ENCODE peak calls at places on chromosomes 7 and 10, in four cellular contexts. W is heart left ventricle, R is gastrocnemius medialis, C is HCT116. E is an unnamed sample. For H3K27me3, the result is how much of the 10 kb centered on the place peaks cover.

GRCh38 chr10:74293686-74294365 is 142.8 kb downstream of the ADK start:
- ATAC-seq in C (peak), W (peak), R (no peak), E (no peak)

GRCh38 chr7:104852386-104852785 is 161.6 kb upstream of the KMT2E start:
- ATAC-seq in R (no peak), W (no peak), C (no peak), E (no peak)

GRCh38 chr7:149790146-149790548 is 16.8 kb upstream of the ZNF467 start:
- ATAC-seq in W (no peak), C (peak), R (no peak), E (no peak)

GRCh38 chr7:119630570-119630969 is 642.4 kb upstream of the KCND2 start:
- ATAC-seq in C (no peak), R (no peak), W (no peak), E (no peak)

GRCh38 chr10:82392533-82392932 is 517.5 kb downstream of the NRG3 start:
- ATAC-seq in C (no peak), W (no peak), R (no peak), E (no peak)

GRCh38 chr10:86592413-86592812 is 61.9 kb upstream of the OPN4 start:
- ATAC-seq in C (peak), R (no peak), W (peak), E (no peak)

GRCh38 chr7:70596575-70596891 is 535.4 kb upstream of the GALNT17 start:
- ATAC-seq in C (no peak), W (no peak), R (no peak), E (no peak)

GRCh38 chr10:30459283-30459682 is 25.3 kb downstream of the MAP3K8 start:
- ATAC-seq in W (peak), C (no peak), R (no peak), E (peak)

GRCh38 chr10:93261961-93262610 is 188.4 kb downstream of the CYP26A1 start:
- ATAC-seq in C (no peak), W (no peak), R (no peak), E (no peak)

GRCh38 chr7:75979361-75980125 is 14.9 kb downstream of the TMEM120A start:
- ATAC-seq in C (no peak), W (no peak), R (no peak), E (no peak)

GRCh38 chr10:14562615-14563214 is 212.0 kb downstream of the FAM107B start:
- ATAC-seq in W (no peak), R (no peak), C (no peak), E (no peak)

DNA sequence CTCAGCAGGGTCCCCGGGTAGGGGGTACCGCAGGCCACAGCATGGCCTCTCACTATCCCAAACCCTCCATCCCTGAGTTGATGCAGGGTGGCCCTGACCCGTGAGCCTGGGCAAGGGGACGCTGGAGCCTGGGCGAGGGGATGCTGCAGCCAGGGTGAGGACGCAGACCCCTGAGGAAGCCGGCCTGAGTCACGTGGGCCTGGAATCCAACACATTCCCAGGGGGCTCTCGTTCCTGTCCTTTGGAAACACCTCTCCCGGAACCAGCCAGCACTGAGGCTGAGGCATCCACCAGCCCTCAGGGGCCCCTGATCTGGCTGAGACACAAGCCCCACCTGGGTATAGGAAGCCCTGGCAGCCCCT is 61.5 kb upstream of the NKX6-2 start:
- ATAC-seq in C (no peak), W (no peak), R (no peak), E (no peak)
- H3K27me3 ChIP-seq in C (under half), W (under half), R (under half), E (half or more)

DNA sequence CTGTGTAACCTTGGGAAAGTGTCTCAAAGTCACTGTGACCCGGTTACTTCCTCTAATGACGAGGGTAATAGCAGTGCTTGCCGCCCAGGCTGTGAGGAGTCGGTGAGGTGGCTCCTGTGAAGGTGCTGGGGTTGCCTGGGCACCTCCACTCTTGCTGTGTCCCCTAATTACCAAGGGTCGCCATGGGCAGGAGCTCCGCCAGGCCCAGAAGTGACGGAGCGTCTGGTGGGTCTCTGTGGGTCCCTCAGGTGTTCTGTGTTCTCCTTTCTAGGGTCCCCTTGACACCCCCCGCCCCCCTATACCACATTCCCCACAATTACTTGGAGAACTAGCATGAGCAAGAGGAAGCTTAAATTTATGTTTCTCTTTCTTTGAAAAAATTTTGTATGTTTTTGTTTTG is 161.5 kb downstream of the WDR37 start:
- ATAC-seq in R (no peak), C (no peak), W (no peak), E (no peak)
- TF ChIP-seq CTCF in R (no peak), C (no peak), W (no peak), E (no peak)

GRCh38 chr7:117479480-117480224 is at the start of gene CFTR:
- ATAC-seq in C (no peak), R (no peak), W (no peak), E (peak)
- TF ChIP-seq POLR2A in C (no peak), R (no peak), W (no peak), E (no peak)

GRCh38 chr7:108328174-108328651 is 128.0 kb downstream of the NRCAM start:
- ATAC-seq in R (no peak), W (no peak), C (no peak), E (no peak)
- H3K27me3 ChIP-seq in R (under half), W (under half), C (under half), E (under half)

GRCh38 chr10:116765549-116766162 is 23.3 kb upstream of the HSPA12A start:
- ATAC-seq in C (peak), W (no peak), R (no peak), E (no peak)
- TF ChIP-seq CTCF in C (peak), W (peak), R (peak), E (peak)